ENCODE peak calls at places on chromosome 13, in eight cellular contexts. One of them, this sample, is unnamed.

GRCh38 chr13:85575110-85575509 is 224.1 kb downstream of the SLITRK6 start:
- DNase-seq in BE2C: peak; percentile 49
- DNase-seq in CD8-positive, alpha-beta T cell: no peak
- DNase-seq in breast epithelium: no peak
- DNase-seq in testis: no peak
- DNase-seq in left ventricle myocardium inferior: no peak
- DNase-seq in tibial nerve: no peak
- DNase-seq in hepatocyte: no peak
- DNase-seq in this sample: no peak

GRCh38 chr13:100881291-100881864 is 206.8 kb upstream of the TMTC4 start:
- DNase-seq in CD8-positive, alpha-beta T cell: no peak
- DNase-seq in tibial nerve: no peak
- DNase-seq in hepatocyte: no peak
- DNase-seq in left ventricle myocardium inferior: no peak
- DNase-seq in BE2C: no peak
- DNase-seq in breast epithelium: no peak
- DNase-seq in testis: no peak
- DNase-seq in this sample: no peak

GRCh38 chr13:28488376-28489005 is 6.4 kb downstream of the FLT1 start:
- DNase-seq in tibial nerve: no peak
- DNase-seq in hepatocyte: no peak
- DNase-seq in CD8-positive, alpha-beta T cell: no peak
- DNase-seq in breast epithelium: no peak
- DNase-seq in BE2C: no peak
- DNase-seq in testis: no peak
- DNase-seq in left ventricle myocardium inferior: no peak
- DNase-seq in this sample: no peak

GRCh38 chr13:99124695-99125334 is 75.8 kb upstream of the UBAC2 start:
- DNase-seq in breast epithelium: no peak
- DNase-seq in CD8-positive, alpha-beta T cell: peak; percentile 19
- DNase-seq in BE2C: no peak
- DNase-seq in hepatocyte: no peak
- DNase-seq in left ventricle myocardium inferior: no peak
- DNase-seq in tibial nerve: no peak
- DNase-seq in testis: no peak
- DNase-seq in this sample: no peak

GRCh38 chr13:43020794-43021193 is 2.6 kb upstream of the DNAJC15 start:
- DNase-seq in left ventricle myocardium inferior: no peak
- DNase-seq in hepatocyte: no peak
- DNase-seq in CD8-positive, alpha-beta T cell: no peak
- DNase-seq in testis: no peak
- DNase-seq in tibial nerve: no peak
- DNase-seq in BE2C: no peak
- DNase-seq in breast epithelium: no peak
- DNase-seq in this sample: no peak

GRCh38 chr13:68714292-68714691 is 1393.3 kb upstream of the ATXN8OS start:
- DNase-seq in hepatocyte: no peak
- DNase-seq in left ventricle myocardium inferior: no peak
- DNase-seq in breast epithelium: no peak
- DNase-seq in CD8-positive, alpha-beta T cell: no peak
- DNase-seq in testis: no peak
- DNase-seq in tibial nerve: no peak
- DNase-seq in BE2C: no peak
- DNase-seq in this sample: no peak

GRCh38 chr13:30572859-30573275 is 44.9 kb upstream of the USPL1 start:
- DNase-seq in hepatocyte: peak; percentile 34
- DNase-seq in testis: no peak
- DNase-seq in left ventricle myocardium inferior: no peak
- DNase-seq in BE2C: no peak
- DNase-seq in breast epithelium: no peak
- DNase-seq in tibial nerve: no peak
- DNase-seq in CD8-positive, alpha-beta T cell: peak; percentile 12
- DNase-seq in this sample: no peak

GRCh38 chr13:59409211-59409610 is 754.5 kb downstream of the DIAPH3 start:
- DNase-seq in tibial nerve: no peak
- DNase-seq in left ventricle myocardium inferior: peak; percentile 79
- DNase-seq in testis: peak; percentile 49
- DNase-seq in hepatocyte: peak; percentile 38
- DNase-seq in BE2C: no peak
- DNase-seq in CD8-positive, alpha-beta T cell: no peak
- DNase-seq in breast epithelium: peak; percentile 18
- DNase-seq in this sample: peak; percentile 87

GRCh38 chr13:44160549-44161278 is 212.9 kb upstream of the SERP2 start:
- DNase-seq in breast epithelium: no peak
- DNase-seq in tibial nerve: no peak
- DNase-seq in BE2C: no peak
- DNase-seq in CD8-positive, alpha-beta T cell: no peak
- DNase-seq in testis: no peak
- DNase-seq in left ventricle myocardium inferior: no peak
- DNase-seq in hepatocyte: peak; percentile 66
- DNase-seq in this sample: no peak

GRCh38 chr13:37289212-37289935 is 183.9 kb upstream of the CSNK1A1L start:
- DNase-seq in testis: no peak
- DNase-seq in left ventricle myocardium inferior: no peak
- DNase-seq in BE2C: no peak
- DNase-seq in breast epithelium: no peak
- DNase-seq in hepatocyte: no peak
- DNase-seq in tibial nerve: no peak
- DNase-seq in CD8-positive, alpha-beta T cell: no peak
- DNase-seq in this sample: no peak

GRCh38 chr13:33434676-33435075 is 149.1 kb upstream of the STARD13 start:
- DNase-seq in hepatocyte: no peak
- DNase-seq in breast epithelium: no peak
- DNase-seq in left ventricle myocardium inferior: no peak
- DNase-seq in CD8-positive, alpha-beta T cell: no peak
- DNase-seq in BE2C: no peak
- DNase-seq in testis: no peak
- DNase-seq in tibial nerve: no peak
- DNase-seq in this sample: no peak

GRCh38 chr13:107185889-107186288 is 618.0 kb upstream of the ARGLU1 start:
- DNase-seq in BE2C: no peak
- DNase-seq in left ventricle myocardium inferior: no peak
- DNase-seq in tibial nerve: no peak
- DNase-seq in breast epithelium: no peak
- DNase-seq in hepatocyte: no peak
- DNase-seq in testis: no peak
- DNase-seq in CD8-positive, alpha-beta T cell: no peak
- DNase-seq in this sample: no peak

GRCh38 chr13:24858953-24859352 is 95.0 kb downstream of the RNF17 start:
- DNase-seq in hepatocyte: no peak
- DNase-seq in breast epithelium: no peak
- DNase-seq in testis: no peak
- DNase-seq in BE2C: no peak
- DNase-seq in tibial nerve: no peak
- DNase-seq in left ventricle myocardium inferior: no peak
- DNase-seq in CD8-positive, alpha-beta T cell: no peak
- DNase-seq in this sample: no peak

GRCh38 chr13:50810998-50811397 is 32.5 kb downstream of the DLEU7 start:
- DNase-seq in tibial nerve: no peak
- DNase-seq in testis: no peak
- DNase-seq in CD8-positive, alpha-beta T cell: no peak
- DNase-seq in BE2C: no peak
- DNase-seq in breast epithelium: no peak
- DNase-seq in hepatocyte: no peak
- DNase-seq in left ventricle myocardium inferior: no peak
- DNase-seq in this sample: no peak

GRCh38 chr13:29991343-29991742 is 140.9 kb upstream of the UBL3 start:
- DNase-seq in breast epithelium: no peak
- DNase-seq in left ventricle myocardium inferior: no peak
- DNase-seq in BE2C: no peak
- DNase-seq in testis: no peak
- DNase-seq in hepatocyte: no peak
- DNase-seq in CD8-positive, alpha-beta T cell: no peak
- DNase-seq in tibial nerve: no peak
- DNase-seq in this sample: no peak

GRCh38 chr13:73825143-73825542 is 309.1 kb downstream of the KLF12 start:
- DNase-seq in hepatocyte: no peak
- DNase-seq in breast epithelium: no peak
- DNase-seq in left ventricle myocardium inferior: no peak
- DNase-seq in testis: no peak
- DNase-seq in BE2C: no peak
- DNase-seq in tibial nerve: no peak
- DNase-seq in CD8-positive, alpha-beta T cell: no peak
- DNase-seq in this sample: no peak

GRCh38 chr13:38590230-38590629 is 96.6 kb upstream of the FREM2 start:
- DNase-seq in tibial nerve: no peak
- DNase-seq in hepatocyte: no peak
- DNase-seq in left ventricle myocardium inferior: no peak
- DNase-seq in testis: no peak
- DNase-seq in BE2C: no peak
- DNase-seq in breast epithelium: no peak
- DNase-seq in CD8-positive, alpha-beta T cell: no peak
- DNase-seq in this sample: no peak

GRCh38 chr13:98954313-98954712 is 23.6 kb downstream of the DOCK9 start:
- DNase-seq in tibial nerve: no peak
- DNase-seq in BE2C: no peak
- DNase-seq in testis: no peak
- DNase-seq in CD8-positive, alpha-beta T cell: no peak
- DNase-seq in left ventricle myocardium inferior: no peak
- DNase-seq in breast epithelium: no peak
- DNase-seq in hepatocyte: no peak
- DNase-seq in this sample: no peak

GRCh38 chr13:71879129-71879535 is 12.1 kb upstream of the DACH1 start:
- DNase-seq in testis: no peak
- DNase-seq in tibial nerve: no peak
- DNase-seq in breast epithelium: no peak
- DNase-seq in hepatocyte: peak; percentile 61
- DNase-seq in left ventricle myocardium inferior: no peak
- DNase-seq in BE2C: peak; percentile 20
- DNase-seq in CD8-positive, alpha-beta T cell: no peak
- DNase-seq in this sample: no peak

GRCh38 chr13:88000787-88001186 is 329.6 kb downstream of the SLITRK5 start:
- DNase-seq in tibial nerve: no peak
- DNase-seq in BE2C: no peak
- DNase-seq in left ventricle myocardium inferior: no peak
- DNase-seq in breast epithelium: no peak
- DNase-seq in CD8-positive, alpha-beta T cell: no peak
- DNase-seq in hepatocyte: no peak
- DNase-seq in testis: no peak
- DNase-seq in this sample: no peak

DNA sequence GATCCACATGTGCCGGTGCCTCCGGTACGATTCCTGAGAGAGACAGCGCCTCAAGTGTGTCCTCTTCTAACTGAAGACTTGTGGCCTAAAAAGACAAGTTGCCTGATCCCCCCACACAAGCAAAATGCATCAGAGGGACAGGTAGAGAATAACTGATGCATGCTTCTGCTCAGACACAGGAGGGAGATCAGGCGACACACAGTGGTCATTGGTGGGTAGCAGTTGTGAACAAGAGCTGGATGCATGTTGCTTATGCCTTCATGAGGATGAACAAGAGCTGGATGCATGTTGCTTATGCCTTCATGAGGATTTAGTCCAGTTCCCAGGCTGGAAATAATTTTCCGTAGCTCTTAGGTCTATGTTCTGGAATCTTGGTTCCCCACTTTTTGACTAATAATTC is 505.6 kb downstream of the MYO16 start:
- DNase-seq in left ventricle myocardium inferior: no peak
- DNase-seq in breast epithelium: no peak
- DNase-seq in testis: no peak
- DNase-seq in CD8-positive, alpha-beta T cell: no peak
- DNase-seq in BE2C: no peak
- DNase-seq in tibial nerve: no peak
- DNase-seq in hepatocyte: no peak
- DNase-seq in this sample: no peak
- TF ChIP-seq CTCF in left ventricle myocardium inferior: no peak
- TF ChIP-seq CTCF in breast epithelium: no peak
- TF ChIP-seq CTCF in testis: no peak
- TF ChIP-seq CTCF in CD8-positive, alpha-beta T cell: no peak
- TF ChIP-seq CTCF in BE2C: peak; percentile 26
- TF ChIP-seq CTCF in tibial nerve: no peak
- TF ChIP-seq CTCF in hepatocyte: peak; percentile 12
- TF ChIP-seq CTCF in this sample: no peak

DNA sequence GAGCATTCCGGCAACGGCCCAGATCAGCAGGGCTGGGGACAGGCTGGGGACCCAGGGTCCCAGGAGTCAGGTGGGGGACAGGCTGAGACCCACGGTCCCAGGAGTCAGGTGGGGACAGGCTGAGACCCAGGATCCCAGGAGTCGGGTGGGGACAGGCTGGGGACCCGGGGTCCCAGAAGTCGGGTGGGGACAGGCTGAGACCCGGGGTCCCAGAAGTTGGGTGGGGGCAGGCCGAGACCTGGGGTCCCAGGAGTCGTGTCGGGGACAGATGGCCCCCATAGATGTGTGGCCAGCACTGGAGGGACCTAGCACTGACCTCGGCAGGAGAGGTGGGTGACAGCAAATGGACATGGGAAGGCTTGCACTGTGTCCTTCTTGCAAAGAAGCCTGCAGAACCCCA is 39.7 kb upstream of the SOX1 start:
- DNase-seq in BE2C: no peak
- DNase-seq in CD8-positive, alpha-beta T cell: no peak
- DNase-seq in left ventricle myocardium inferior: no peak
- DNase-seq in tibial nerve: no peak
- DNase-seq in breast epithelium: no peak
- DNase-seq in hepatocyte: no peak
- DNase-seq in testis: no peak
- DNase-seq in this sample: no peak
- H3K9me3 ChIP-seq in BE2C: no peaks in the 10 kb centered on the region
- H3K9me3 ChIP-seq in CD8-positive, alpha-beta T cell: no peaks in the 10 kb centered on the region
- H3K9me3 ChIP-seq in left ventricle myocardium inferior: peaks cover 1% of the 10 kb centered on the region
- H3K9me3 ChIP-seq in tibial nerve: no peaks in the 10 kb centered on the region
- H3K9me3 ChIP-seq in breast epithelium: no peaks in the 10 kb centered on the region
- H3K9me3 ChIP-seq in hepatocyte: no peaks in the 10 kb centered on the region
- H3K9me3 ChIP-seq in testis: no peaks in the 10 kb centered on the region
- H3K9me3 ChIP-seq in this sample: no peaks in the 10 kb centered on the region

GRCh38 chr13:48505597-48506091 is 27.2 kb downstream of the RCBTB2 start:
- DNase-seq in tibial nerve: peak; percentile 57
- DNase-seq in hepatocyte: no peak
- DNase-seq in breast epithelium: no peak
- DNase-seq in testis: peak; percentile 55
- DNase-seq in BE2C: no peak
- DNase-seq in CD8-positive, alpha-beta T cell: peak; percentile 46
- DNase-seq in left ventricle myocardium inferior: no peak
- DNase-seq in this sample: no peak
- H3K4me3 ChIP-seq in tibial nerve: no peak overlapping the region
- H3K4me3 ChIP-seq in hepatocyte: no peak overlapping the region
- H3K4me3 ChIP-seq in breast epithelium: no peak overlapping the region
- H3K4me3 ChIP-seq in testis: no peak overlapping the region
- H3K4me3 ChIP-seq in BE2C: no peak overlapping the region
- H3K4me3 ChIP-seq in CD8-positive, alpha-beta T cell: no peak overlapping the region
- H3K4me3 ChIP-seq in left ventricle myocardium inferior: peak overlapping the region; percentile 24
- H3K4me3 ChIP-seq in this sample: no peak overlapping the region

DNA sequence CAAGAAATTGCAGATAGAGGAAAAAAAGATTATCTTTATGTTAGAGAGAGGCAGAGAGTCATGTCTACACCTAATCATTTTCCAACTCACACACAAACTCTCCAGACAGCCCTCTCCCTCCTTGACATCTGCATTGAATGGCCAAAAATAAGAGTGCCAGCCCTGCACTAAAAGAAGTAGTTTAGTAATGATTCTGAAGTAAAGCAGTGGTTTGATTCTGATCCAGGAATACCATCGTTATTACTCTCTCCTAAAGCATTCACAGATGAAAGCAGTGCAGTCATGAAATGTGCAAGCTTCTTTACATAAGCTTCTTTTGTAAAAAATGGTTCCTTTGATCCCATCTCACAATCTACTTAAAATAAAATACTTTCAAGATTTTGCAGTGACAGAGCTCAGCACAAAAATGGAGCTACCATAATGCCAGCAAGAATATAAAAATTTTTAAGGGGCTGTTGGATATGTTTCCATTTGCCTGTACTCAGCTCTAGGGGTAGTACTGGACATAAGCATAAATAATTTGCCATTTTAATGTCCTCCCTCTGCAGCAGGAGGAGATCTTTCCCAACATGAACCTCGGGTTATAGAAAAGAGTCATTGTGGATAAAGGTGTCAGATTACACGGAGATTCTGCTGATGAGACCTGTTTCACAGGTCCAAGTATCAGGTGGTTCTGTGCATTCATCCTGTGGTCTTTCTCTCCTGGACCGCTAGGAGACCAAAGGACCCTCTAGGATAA is 406.3 kb downstream of the DCT start:
- DNase-seq in tibial nerve: no peak
- DNase-seq in hepatocyte: no peak
- DNase-seq in left ventricle myocardium inferior: no peak
- DNase-seq in breast epithelium: no peak
- DNase-seq in BE2C: no peak
- DNase-seq in CD8-positive, alpha-beta T cell: no peak
- DNase-seq in testis: no peak
- DNase-seq in this sample: no peak
- TF ChIP-seq CTCF in tibial nerve: no peak
- TF ChIP-seq CTCF in hepatocyte: no peak
- TF ChIP-seq CTCF in left ventricle myocardium inferior: no peak
- TF ChIP-seq CTCF in breast epithelium: no peak
- TF ChIP-seq CTCF in BE2C: no peak
- TF ChIP-seq CTCF in CD8-positive, alpha-beta T cell: no peak
- TF ChIP-seq CTCF in testis: no peak
- TF ChIP-seq CTCF in this sample: no peak